ENCODE peak calls at places on chromosomes 1 and 21, in five cellular contexts. L, N, B, O and D are unnamed samples.

GRCh38 chr1:167077128-167077867 is 12.9 kb downstream of the GPA33 start:
- DNase-seq in N (no peak), O (no peak), L (no peak), B (no peak), D (no peak)

GRCh38 chr1:180176965-180177364 is 22.3 kb downstream of the QSOX1 start:
- DNase-seq in L (no peak), B (no peak), N (no peak), O (no peak), D (no peak)

GRCh38 chr1:25590096-25590824 is 26.3 kb upstream of the MAN1C1 start:
- DNase-seq in O (no peak), N (no peak), L (no peak), B (no peak), D (no peak)

GRCh38 chr1:223180803-223181321 is 37.8 kb upstream of the TLR5 start:
- DNase-seq in O (peak), N (peak), L (no peak), B (no peak), D (no peak)

GRCh38 chr1:61589382-61589765 is 135.6 kb downstream of the TM2D1 start:
- DNase-seq in N (no peak), O (no peak), B (no peak), L (no peak), D (no peak)

GRCh38 chr1:169119405-169119804 is 12.9 kb downstream of the ATP1B1 start:
- DNase-seq in L (no peak), N (no peak), O (no peak), B (no peak), D (no peak)

GRCh38 chr1:68293609-68294353 is 61.5 kb upstream of the WLS start:
- DNase-seq in O (no peak), L (no peak), B (no peak), N (no peak), D (no peak)

GRCh38 chr1:34199927-34200326 is 23.2 kb downstream of the C1orf94 start:
- DNase-seq in N (no peak), B (no peak), O (peak), L (no peak), D (no peak)

GRCh38 chr1:22711591-22712501 is 1.2 kb downstream of the EPHB2 start:
- DNase-seq in N (no peak), L (no peak), O (no peak), B (no peak), D (no peak)

GRCh38 chr1:196385109-196385508 is 223.1 kb downstream of the KCNT2 start:
- DNase-seq in B (no peak), L (no peak), O (no peak), N (no peak), D (no peak)

GRCh38 chr21:42518626-42519025 is 5.0 kb downstream of the SLC37A1 start:
- DNase-seq in L (no peak), N (peak), O (no peak), B (no peak), D (no peak)

GRCh38 chr1:92848201-92848600 is 16.4 kb downstream of the RPL5 start:
- DNase-seq in L (no peak), B (no peak), N (peak), O (no peak), D (no peak)

GRCh38 chr1:40394456-40395172 is 21.1 kb downstream of the SMAP2 start:
- DNase-seq in B (no peak), N (no peak), O (no peak), L (no peak), D (no peak)

GRCh38 chr1:1614204-1614953 is 921 bp upstream of the MIB2 start:
- DNase-seq in N (no peak), O (peak), B (no peak), L (no peak), D (no peak)

GRCh38 chr1:219236095-219236494 is 62.4 kb downstream of the LYPLAL1 start:
- DNase-seq in B (no peak), L (no peak), N (no peak), O (no peak), D (no peak)